ENCODE peak calls at places on chromosomes 1 and 21, in eight cellular contexts. I is stimulated activated CD8-positive, alpha-beta memory T cell treated with anti-CD3 and anti-CD28 coated beads, Interleukin-15, amount 100 ng/mL, for 4 hours; G is cardiac fibroblast; S is fibroblast of mammary gland; X is NB4; N is retina; R is T1000; F is GDM1. H is an unnamed sample.

GRCh38 chr1:68525781-68526180 is 28.9 kb upstream of the DEPDC1 start:
- DNase-seq in I (no peak), G (no peak), X (no peak), F (no peak), S (no peak), N (no peak), R (no peak), H (no peak)

GRCh38 chr1:35463232-35463631 is 94.0 kb downstream of the KIAA0319L start:
- DNase-seq in R (no peak), S (no peak), X (no peak), G (no peak), I (no peak), N (no peak), F (no peak), H (no peak)

GRCh38 chr1:200027264-200027823 is at the start of gene NR5A2:
- DNase-seq in X (no peak), S (no peak), G (no peak), I (no peak), N (no peak), F (no peak), R (no peak), H (no peak)

GRCh38 chr1:97170296-97170695 is 448.7 kb downstream of the PTBP2 start:
- DNase-seq in G (no peak), N (no peak), R (no peak), X (no peak), S (no peak), I (no peak), F (no peak), H (no peak)

GRCh38 chr1:37922767-37923550 is 23.9 kb downstream of the INPP5B start:
- DNase-seq in F (peak), X (peak), N (no peak), G (no peak), S (no peak), R (no peak), I (no peak), H (no peak)

GRCh38 chr21:42091899-42092508 is 20.9 kb downstream of the UMODL1 start:
- DNase-seq in N (no peak), I (no peak), S (no peak), R (no peak), F (no peak), X (no peak), G (no peak), H (no peak)

GRCh38 chr1:33300673-33301072 is 20.2 kb downstream of the A3GALT2 start:
- DNase-seq in I (no peak), G (peak), R (no peak), S (peak), F (no peak), N (no peak), X (no peak), H (no peak)

GRCh38 chr1:223312705-223313414 is 51.1 kb downstream of the SUSD4 start:
- DNase-seq in I (no peak), R (no peak), N (no peak), S (peak), X (no peak), F (no peak), G (no peak), H (no peak)

GRCh38 chr1:38270241-38270871 is 223.8 kb upstream of the POU3F1 start:
- DNase-seq in S (no peak), I (no peak), R (no peak), X (no peak), F (no peak), N (no peak), G (no peak), H (no peak)